ENCODE peak calls at places on chromosomes 7 and 10, in five cellular contexts. X is cardiac muscle cell, Z is heart right ventricle, C is psoas muscle, U is transverse colon. Q is an unnamed sample. For H3K4me1, the result is how much of the 10 kb centered on the place peaks cover.

GRCh38 chr7:9242604-9243003 is 809.2 kb downstream of the NXPH1 start:
- DNase-seq in C (no peak), U (no peak), X (no peak), Z (no peak), Q (no peak)

GRCh38 chr10:93106631-93107072 is 33.0 kb downstream of the CYP26A1 start:
- DNase-seq in X (peak), C (no peak), U (no peak), Z (no peak), Q (no peak)

GRCh38 chr10:48745662-48746245 is 61.1 kb downstream of the WDFY4 start:
- DNase-seq in C (no peak), U (no peak), Z (no peak), X (no peak), Q (no peak)

GRCh38 chr7:2143981-2144595 is 88.7 kb downstream of the MAD1L1 start:
- DNase-seq in X (no peak), C (no peak), Z (no peak), U (no peak), Q (no peak)

GRCh38 chr10:14750900-14751575 is 23.7 kb downstream of the FAM107B start:
- DNase-seq in C (peak), U (peak), X (peak), Z (peak), Q (no peak)

GRCh38 chr7:30427296-30428080 is 51.1 kb downstream of the NOD1 start:
- DNase-seq in U (no peak), Z (no peak), C (no peak), X (no peak), Q (no peak)

GRCh38 chr7:6422926-6423632 is 24.7 kb downstream of the DAGLB start:
- DNase-seq in X (no peak), C (no peak), Z (no peak), U (no peak), Q (no peak)

GRCh38 chr10:20535846-20536245 is 361.3 kb downstream of the NEBL start:
- DNase-seq in C (no peak), U (no peak), Z (no peak), X (no peak), Q (no peak)

GRCh38 chr7:73423519-73424485 is 9.8 kb upstream of the FZD9 start:
- DNase-seq in U (no peak), Z (peak), X (peak), C (no peak), Q (no peak)

GRCh38 chr10:23192741-23193434 is 776 bp downstream of the PTF1A start:
- DNase-seq in Z (no peak), U (no peak), X (no peak), C (no peak), Q (peak)

GRCh38 chr7:128405345-128406146 is 4.2 kb downstream of the IMPDH1 start:
- DNase-seq in Z (peak), U (peak), X (peak), C (peak), Q (peak)

GRCh38 chr10:129756912-129757861 is 206.9 kb downstream of the EBF3 start:
- DNase-seq in U (peak), X (peak), C (no peak), Z (peak), Q (peak)

GRCh38 chr7:6705959-6706665 is 635 bp downstream of the ZNF12 start:
- DNase-seq in Z (peak), X (peak), U (peak), C (peak), Q (peak)

GRCh38 chr7:2870471-2870941 is 26.4 kb upstream of the GNA12 start:
- DNase-seq in X (peak), C (peak), U (peak), Z (peak), Q (no peak)

GRCh38 chr7:102286237-102287081 is at the start of gene SH2B2:
- DNase-seq in X (peak), Z (peak), U (peak), C (peak), Q (peak)

GRCh38 chr7:142443614-142444013 is 185.8 kb upstream of the PRSS58 start:
- DNase-seq in Z (no peak), X (peak), C (no peak), U (no peak), Q (no peak)

GRCh38 chr10:842795-843194 is 88.7 kb downstream of the LARP4B start:
- DNase-seq in X (no peak), C (no peak), Z (no peak), U (no peak), Q (no peak)

GRCh38 chr7:27162930-27163775 is 2.2 kb downstream of the HOXA9 start:
- DNase-seq in C (no peak), Z (no peak), X (no peak), U (peak), Q (no peak)

GRCh38 chr7:149728491-149729375 is 44.7 kb downstream of the ZNF467 start:
- DNase-seq in Z (no peak), C (no peak), X (no peak), U (no peak), Q (peak)

GRCh38 chr7:47677664-47678063 is 95.8 kb upstream of the TNS3 start:
- DNase-seq in C (no peak), U (no peak), X (no peak), Z (no peak), Q (no peak)

GRCh38 chr7:115038158-115038557 is 116.3 kb downstream of the MDFIC start:
- DNase-seq in X (no peak), C (no peak), U (no peak), Z (no peak), Q (no peak)

GRCh38 chr7:43460733-43461348 is 122.1 kb upstream of the STK17A start:
- DNase-seq in U (no peak), C (no peak), X (no peak), Z (no peak), Q (no peak)

GRCh38 chr7:140638311-140638791 is 2.3 kb downstream of the DENND2A start:
- DNase-seq in X (peak), C (peak), Z (no peak), U (no peak), Q (no peak)
- TF ChIP-seq CTCF in X (peak), C (no peak), Z (no peak), U (no peak), Q (no peak)

GRCh38 chr7:74604326-74605020 is 53.0 kb upstream of the GTF2I start:
- DNase-seq in X (no peak), Z (no peak), U (peak), C (peak), Q (peak)
- H3K4me1 ChIP-seq in X (under half), Z (under half), U (under half), C (under half), Q (under half)

GRCh38 chr10:11824376-11824775 is 1.2 kb downstream of the PROSER2 start:
- DNase-seq in X (peak), C (no peak), U (no peak), Z (no peak), Q (no peak)
- TF ChIP-seq CTCF in X (no peak), C (no peak), U (no peak), Z (no peak), Q (no peak)

GRCh38 chr10:11148131-11148530 is 130.5 kb downstream of the CELF2 start:
- DNase-seq in U (no peak), C (no peak), Z (peak), X (no peak), Q (no peak)

GRCh38 chr10:11150876-11151275 is 133.2 kb downstream of the CELF2 start:
- DNase-seq in Z (no peak), U (no peak), C (no peak), X (no peak), Q (no peak)

GRCh38 chr10:11149499-11149898 is 131.8 kb downstream of the CELF2 start:
- DNase-seq in C (no peak), Z (no peak), U (no peak), X (no peak), Q (no peak)

GRCh38 chr10:11148638-11149037 is 131.0 kb downstream of the CELF2 start:
- DNase-seq in Z (no peak), C (no peak), X (no peak), U (no peak), Q (no peak)

DNA sequence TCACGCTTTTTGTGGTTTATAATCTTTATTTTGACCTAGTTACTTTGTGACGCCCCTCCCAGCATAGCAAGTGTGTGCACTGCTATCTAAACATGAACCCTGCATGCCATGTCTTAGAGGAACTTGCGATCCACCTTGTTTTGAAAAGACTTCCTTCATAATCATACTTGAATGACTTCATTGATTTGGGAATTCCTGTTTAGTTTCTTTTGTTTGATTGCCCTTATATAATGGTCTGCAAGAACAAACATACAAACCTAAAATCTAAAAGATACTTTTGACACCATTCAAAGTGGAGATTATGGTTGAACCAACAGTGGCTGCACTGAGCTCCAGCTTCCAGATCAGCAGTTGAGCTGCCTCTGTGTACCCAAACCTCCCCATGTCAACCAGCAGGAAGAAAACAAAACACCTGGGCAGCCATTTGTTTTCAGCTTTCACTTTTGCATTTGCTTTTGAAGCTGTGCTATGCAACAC is 132.6 kb downstream of the CELF2 start:
- DNase-seq in Z (no peak), U (no peak), C (no peak), X (no peak), Q (no peak)
- H3K4me1 ChIP-seq in Z (under half), U (half or more), C (half or more), X (half or more), Q (under half)

GRCh38 chr10:113732966-113733365 is 18.5 kb upstream of the PLEKHS1 start:
- DNase-seq in Z (no peak), X (no peak), U (no peak), C (no peak), Q (no peak)

GRCh38 chr10:113736576-113736975 is 14.9 kb upstream of the PLEKHS1 start:
- DNase-seq in U (no peak), Z (no peak), X (peak), C (no peak), Q (no peak)

GRCh38 chr10:113739031-113739430 is 12.5 kb upstream of the PLEKHS1 start:
- DNase-seq in Z (no peak), X (no peak), C (no peak), U (no peak), Q (no peak)

GRCh38 chr10:113733635-113734034 is 17.8 kb upstream of the PLEKHS1 start:
- DNase-seq in U (no peak), Z (no peak), C (no peak), X (no peak), Q (no peak)

DNA sequence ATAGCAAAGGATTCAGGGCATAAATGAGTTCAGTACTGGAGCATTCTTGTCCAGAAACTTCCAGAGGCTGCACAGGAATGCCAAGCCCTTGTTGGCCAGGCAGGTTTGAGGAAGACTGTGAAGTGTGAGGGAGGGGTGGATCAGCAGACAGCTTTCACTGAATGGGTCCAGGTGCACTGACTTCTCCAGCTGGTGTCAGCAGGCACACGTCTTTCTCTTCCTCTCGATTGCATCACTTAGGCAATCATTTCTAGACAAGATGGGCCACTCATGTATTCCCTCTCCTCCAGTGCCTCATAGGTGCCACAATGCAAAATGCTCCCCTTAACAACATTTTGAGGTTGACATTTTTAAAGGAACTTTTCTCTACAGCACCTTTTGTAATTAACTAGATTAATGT is 15.6 kb upstream of the PLEKHS1 start:
- DNase-seq in X (peak), U (no peak), C (no peak), Z (no peak), Q (no peak)
- TF ChIP-seq CTCF in X (no peak), U (no peak), C (no peak), Z (no peak), Q (no peak)

Q was measured in pancreas.